ENCODE peak calls at places on chromosomes 1 and 21, in four cellular contexts. One of them, this sample, is unnamed. For H3K36me3, the result is how much of the 10 kb centered on the place peaks cover.

GRCh38 chr1:247147781-247148180 is 24.0 kb downstream of the ZNF124 start:
- DNase-seq in sigmoid colon: no peak
- DNase-seq in trophoblast cell: no peak
- DNase-seq in left lung: no peak
- DNase-seq in this sample: no peak

GRCh38 chr21:44947930-44948331 is 8.1 kb downstream of the SLX9 start:
- DNase-seq in trophoblast cell: no peak
- DNase-seq in left lung: no peak
- DNase-seq in sigmoid colon: peak
- DNase-seq in this sample: peak

GRCh38 chr1:173861731-173862145 is 6.1 kb downstream of the GAS5 start:
- DNase-seq in left lung: no peak
- DNase-seq in sigmoid colon: no peak
- DNase-seq in trophoblast cell: no peak
- DNase-seq in this sample: no peak

GRCh38 chr21:44758781-44759627 is 42.6 kb downstream of the UBE2G2 start:
- DNase-seq in left lung: no peak
- DNase-seq in trophoblast cell: no peak
- DNase-seq in sigmoid colon: no peak
- DNase-seq in this sample: no peak

GRCh38 chr1:173646656-173647055 is 11.5 kb downstream of the TEX50 start:
- DNase-seq in sigmoid colon: no peak
- DNase-seq in trophoblast cell: no peak
- DNase-seq in left lung: no peak
- DNase-seq in this sample: no peak

GRCh38 chr1:4970532-4970931 is 316.1 kb downstream of the AJAP1 start:
- DNase-seq in left lung: no peak
- DNase-seq in sigmoid colon: no peak
- DNase-seq in trophoblast cell: no peak
- DNase-seq in this sample: no peak

GRCh38 chr1:158181577-158181922 is 855 bp downstream of the CD1D start:
- DNase-seq in trophoblast cell: no peak
- DNase-seq in sigmoid colon: no peak
- DNase-seq in left lung: no peak
- DNase-seq in this sample: no peak

GRCh38 chr1:99756598-99756997 is 9.8 kb downstream of the FRRS1 start:
- DNase-seq in left lung: no peak
- DNase-seq in sigmoid colon: no peak
- DNase-seq in trophoblast cell: no peak
- DNase-seq in this sample: no peak

GRCh38 chr1:110976089-110976488 is 12.4 kb upstream of the LRIF1 start:
- DNase-seq in left lung: no peak
- DNase-seq in sigmoid colon: no peak
- DNase-seq in trophoblast cell: no peak
- DNase-seq in this sample: no peak

GRCh38 chr1:60367522-60367921 is 294.0 kb upstream of the C1orf87 start:
- DNase-seq in sigmoid colon: no peak
- DNase-seq in left lung: no peak
- DNase-seq in trophoblast cell: no peak
- DNase-seq in this sample: no peak

GRCh38 chr1:51093566-51093965 is 8.5 kb upstream of the C1orf185 start:
- DNase-seq in sigmoid colon: no peak
- DNase-seq in trophoblast cell: no peak
- DNase-seq in left lung: no peak
- DNase-seq in this sample: no peak

GRCh38 chr1:71640131-71640530 is 559.3 kb upstream of the ZRANB2 start:
- DNase-seq in sigmoid colon: no peak
- DNase-seq in left lung: no peak
- DNase-seq in trophoblast cell: no peak
- DNase-seq in this sample: no peak

GRCh38 chr1:14553711-14554110 is 44.8 kb upstream of the KAZN start:
- DNase-seq in left lung: no peak
- DNase-seq in trophoblast cell: no peak
- DNase-seq in sigmoid colon: no peak
- DNase-seq in this sample: no peak

GRCh38 chr1:119947468-119947867 is 51.2 kb upstream of the ADAM30 start:
- DNase-seq in sigmoid colon: no peak
- DNase-seq in left lung: no peak
- DNase-seq in trophoblast cell: no peak
- DNase-seq in this sample: no peak

GRCh38 chr1:77126309-77126708 is 92.9 kb downstream of the PIGK start:
- DNase-seq in sigmoid colon: no peak
- DNase-seq in trophoblast cell: peak
- DNase-seq in left lung: no peak
- DNase-seq in this sample: peak

GRCh38 chr1:197312163-197312562 is 44.1 kb downstream of the CRB1 start:
- DNase-seq in left lung: no peak
- DNase-seq in trophoblast cell: peak
- DNase-seq in sigmoid colon: no peak
- DNase-seq in this sample: no peak

GRCh38 chr1:227729881-227730629 is 5.0 kb downstream of the JMJD4 start:
- DNase-seq in left lung: no peak
- DNase-seq in sigmoid colon: no peak
- DNase-seq in trophoblast cell: peak
- DNase-seq in this sample: no peak

GRCh38 chr1:35619237-35620121 is 21.8 kb downstream of the PSMB2 start:
- DNase-seq in left lung: no peak
- DNase-seq in trophoblast cell: no peak
- DNase-seq in sigmoid colon: no peak
- DNase-seq in this sample: no peak

GRCh38 chr1:35623832-35624231 is 17.5 kb downstream of the PSMB2 start:
- DNase-seq in left lung: no peak
- DNase-seq in sigmoid colon: no peak
- DNase-seq in trophoblast cell: no peak
- DNase-seq in this sample: no peak

DNA sequence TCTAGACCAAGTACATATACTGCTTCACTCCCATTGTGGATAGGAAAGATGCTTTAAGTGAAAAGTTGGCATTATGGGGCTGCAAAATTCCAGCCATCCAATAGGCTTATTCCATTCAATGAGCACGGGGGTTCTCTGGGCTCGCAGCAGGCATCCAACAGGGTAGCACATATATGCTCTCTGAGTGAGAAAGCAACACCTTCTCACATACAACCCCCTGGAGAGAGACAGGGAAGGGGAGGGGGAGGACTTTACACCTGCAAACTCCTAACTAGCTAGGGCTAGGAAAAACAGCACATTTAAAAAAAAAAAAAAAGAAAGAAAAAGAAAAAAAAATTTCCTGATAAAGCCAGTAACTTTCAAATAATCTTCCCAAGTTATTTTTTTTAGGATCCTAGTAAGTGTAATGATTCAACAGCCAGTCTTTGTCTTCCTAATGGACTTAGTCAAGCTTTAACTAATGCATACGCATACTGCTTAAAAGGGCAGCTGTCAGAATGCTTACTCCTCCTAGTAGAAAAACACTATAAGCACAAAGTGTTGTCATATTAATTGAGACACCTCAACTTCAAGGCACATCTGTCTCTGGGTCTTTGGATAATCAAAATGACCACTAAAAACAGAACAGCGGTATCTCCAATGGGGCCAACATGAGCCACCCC is 18.7 kb downstream of the PSMB2 start:
- DNase-seq in left lung: no peak
- DNase-seq in trophoblast cell: no peak
- DNase-seq in sigmoid colon: no peak
- DNase-seq in this sample: no peak
- H3K36me3 ChIP-seq in left lung: half or more
- H3K36me3 ChIP-seq in trophoblast cell: under half
- H3K36me3 ChIP-seq in sigmoid colon: under half
- H3K36me3 ChIP-seq in this sample: under half

DNA sequence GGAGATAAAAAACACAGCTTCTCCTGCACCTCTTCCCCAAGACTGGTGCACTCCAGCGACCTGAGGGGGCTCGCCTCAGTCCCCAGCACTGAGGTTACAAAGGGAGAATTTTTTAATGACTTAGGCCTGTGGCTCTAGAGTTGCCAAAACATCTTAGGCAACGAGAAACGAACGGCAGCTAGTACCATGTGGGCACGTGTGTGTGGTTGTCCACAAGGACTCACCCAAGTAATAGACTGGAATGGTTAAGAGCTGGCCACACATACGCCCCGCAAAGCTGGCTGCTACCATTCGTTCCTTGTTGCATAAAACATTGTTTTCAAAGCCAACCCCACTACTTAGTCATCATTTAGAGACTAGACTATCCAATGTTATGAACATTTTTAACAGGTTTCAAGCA is 26.9 kb downstream of the RIPK4 start:
- DNase-seq in left lung: no peak
- DNase-seq in sigmoid colon: no peak
- DNase-seq in trophoblast cell: no peak
- DNase-seq in this sample: no peak
- H3K36me3 ChIP-seq in left lung: under half
- H3K36me3 ChIP-seq in sigmoid colon: under half
- H3K36me3 ChIP-seq in trophoblast cell: under half
- H3K36me3 ChIP-seq in this sample: under half

GRCh38 chr1:47568763-47569162 is 130.9 kb downstream of the FOXD2 start:
- DNase-seq in left lung: no peak
- DNase-seq in trophoblast cell: no peak
- DNase-seq in sigmoid colon: no peak
- DNase-seq in this sample: no peak
- H3K36me3 ChIP-seq in left lung: under half
- H3K36me3 ChIP-seq in trophoblast cell: under half
- H3K36me3 ChIP-seq in sigmoid colon: under half
- H3K36me3 ChIP-seq in this sample: under half

GRCh38 chr1:244861683-244862082 is 2.7 kb downstream of the HNRNPU start:
- DNase-seq in trophoblast cell: no peak
- DNase-seq in sigmoid colon: no peak
- DNase-seq in left lung: no peak
- DNase-seq in this sample: no peak
- H3K36me3 ChIP-seq in trophoblast cell: under half
- H3K36me3 ChIP-seq in sigmoid colon: under half
- H3K36me3 ChIP-seq in left lung: half or more
- H3K36me3 ChIP-seq in this sample: half or more

DNA sequence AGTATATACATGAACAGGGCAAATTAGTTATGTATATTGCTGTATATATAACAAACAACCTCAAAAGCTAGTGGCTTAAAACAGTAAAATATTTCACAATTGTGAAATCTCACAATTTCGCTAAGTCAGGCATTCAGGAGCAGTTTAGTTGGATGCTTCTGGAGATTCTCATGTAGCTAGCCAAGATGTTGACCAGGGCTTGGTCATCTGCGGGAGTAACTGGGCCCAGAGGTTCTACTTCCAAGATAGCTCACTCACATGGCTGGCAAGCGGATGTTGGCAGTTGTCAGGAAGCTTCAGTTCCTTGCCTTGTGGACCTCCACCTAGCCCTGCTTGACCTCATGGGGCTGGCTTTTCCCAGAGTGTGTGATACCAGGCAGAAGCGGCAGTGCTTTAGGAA is 95.6 kb downstream of the TTC3 start:
- DNase-seq in left lung: no peak
- DNase-seq in trophoblast cell: no peak
- DNase-seq in sigmoid colon: no peak
- DNase-seq in this sample: no peak
- H3K36me3 ChIP-seq in left lung: half or more
- H3K36me3 ChIP-seq in trophoblast cell: under half
- H3K36me3 ChIP-seq in sigmoid colon: under half
- H3K36me3 ChIP-seq in this sample: under half

DNA sequence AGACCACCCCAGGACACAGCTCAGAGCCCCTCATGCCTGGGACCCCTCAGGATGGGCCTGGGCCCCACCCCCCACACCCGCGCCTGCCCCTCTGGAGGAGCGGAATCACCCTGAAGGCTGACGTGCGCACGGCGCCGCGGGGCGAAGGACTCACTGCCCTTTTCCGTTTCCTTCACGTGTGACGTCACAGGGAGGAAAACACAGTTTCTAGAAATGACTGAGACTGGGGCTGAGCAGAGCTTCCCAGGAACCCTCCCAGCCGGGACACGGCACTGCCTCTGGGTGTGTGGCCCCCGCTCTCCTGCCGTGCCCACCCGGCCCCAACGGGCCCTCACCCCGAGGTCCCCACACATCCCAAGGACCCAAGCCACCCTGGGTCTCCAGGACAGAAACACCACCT is 5.4 kb upstream of the TNFRSF4 start:
- DNase-seq in trophoblast cell: no peak
- DNase-seq in left lung: no peak
- DNase-seq in sigmoid colon: no peak
- DNase-seq in this sample: no peak
- H3K36me3 ChIP-seq in trophoblast cell: half or more
- H3K36me3 ChIP-seq in left lung: half or more
- H3K36me3 ChIP-seq in sigmoid colon: half or more
- H3K36me3 ChIP-seq in this sample: under half

DNA sequence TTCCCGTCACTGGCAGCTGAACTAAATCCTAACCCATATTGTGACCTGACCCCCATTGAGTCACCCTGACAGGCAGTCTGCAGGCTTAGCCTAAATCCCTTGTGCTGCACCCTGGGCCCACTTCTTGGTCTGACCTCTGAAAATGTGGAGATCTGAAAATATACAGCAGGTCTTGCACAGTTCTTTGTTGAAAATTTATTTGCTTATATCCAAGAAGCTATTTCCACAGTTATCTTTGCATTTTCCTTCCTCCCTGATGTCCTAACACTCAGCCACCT is 87.1 kb downstream of the BCAR3 start:
- DNase-seq in left lung: no peak
- DNase-seq in trophoblast cell: no peak
- DNase-seq in sigmoid colon: no peak
- DNase-seq in this sample: no peak
- H3K36me3 ChIP-seq in left lung: under half
- H3K36me3 ChIP-seq in trophoblast cell: under half
- H3K36me3 ChIP-seq in sigmoid colon: under half
- H3K36me3 ChIP-seq in this sample: under half